ENCODE peak calls at places on chromosome 22, in nine cellular contexts. One of them, this sample, is unnamed.

GRCh38 chr22:46622081-46622521 is 1.9 kb downstream of the GRAMD4 start:
- DNase-seq in K562: no peak
- DNase-seq in pancreas: no peak
- DNase-seq in fibroblast of the aortic adventitia: no peak
- DNase-seq in GM12878: no peak
- DNase-seq in upper lobe of right lung: no peak
- DNase-seq in AG10803: no peak
- DNase-seq in dorsolateral prefrontal cortex: no peak
- DNase-seq in AG04450: no peak
- DNase-seq in this sample: no peak

GRCh38 chr22:36740716-36741115 is 35.2 kb downstream of the IFT27 start:
- DNase-seq in K562: no peak
- DNase-seq in pancreas: no peak
- DNase-seq in fibroblast of the aortic adventitia: no peak
- DNase-seq in GM12878: no peak
- DNase-seq in upper lobe of right lung: peak
- DNase-seq in AG10803: no peak
- DNase-seq in dorsolateral prefrontal cortex: no peak
- DNase-seq in AG04450: no peak
- DNase-seq in this sample: no peak

GRCh38 chr22:43152001-43152354 is 619 bp downstream of the TSPO start:
- DNase-seq in K562: no peak
- DNase-seq in pancreas: peak
- DNase-seq in fibroblast of the aortic adventitia: no peak
- DNase-seq in GM12878: no peak
- DNase-seq in upper lobe of right lung: no peak
- DNase-seq in AG10803: no peak
- DNase-seq in dorsolateral prefrontal cortex: no peak
- DNase-seq in AG04450: no peak
- DNase-seq in this sample: no peak

GRCh38 chr22:39176067-39176621 is 23.7 kb upstream of the CBX7 start:
- DNase-seq in K562: no peak
- DNase-seq in pancreas: peak
- DNase-seq in fibroblast of the aortic adventitia: peak
- DNase-seq in GM12878: no peak
- DNase-seq in upper lobe of right lung: peak
- DNase-seq in AG10803: peak
- DNase-seq in dorsolateral prefrontal cortex: no peak
- DNase-seq in AG04450: no peak
- DNase-seq in this sample: peak

GRCh38 chr22:43720718-43721117 is 91.4 kb downstream of the EFCAB6 start:
- DNase-seq in K562: no peak
- DNase-seq in pancreas: no peak
- DNase-seq in fibroblast of the aortic adventitia: no peak
- DNase-seq in GM12878: no peak
- DNase-seq in upper lobe of right lung: no peak
- DNase-seq in AG10803: no peak
- DNase-seq in dorsolateral prefrontal cortex: no peak
- DNase-seq in AG04450: no peak
- DNase-seq in this sample: no peak

GRCh38 chr22:20209761-20210250 is 58.3 kb downstream of the RTN4R start:
- DNase-seq in K562: no peak
- DNase-seq in pancreas: no peak
- DNase-seq in fibroblast of the aortic adventitia: no peak
- DNase-seq in GM12878: no peak
- DNase-seq in upper lobe of right lung: no peak
- DNase-seq in AG10803: no peak
- DNase-seq in dorsolateral prefrontal cortex: no peak
- DNase-seq in AG04450: no peak
- DNase-seq in this sample: no peak

GRCh38 chr22:23574877-23575276 is 5.2 kb downstream of the IGLL1 start:
- DNase-seq in K562: no peak
- DNase-seq in pancreas: no peak
- DNase-seq in fibroblast of the aortic adventitia: no peak
- DNase-seq in GM12878: no peak
- DNase-seq in upper lobe of right lung: peak
- DNase-seq in AG10803: no peak
- DNase-seq in dorsolateral prefrontal cortex: no peak
- DNase-seq in AG04450: no peak
- DNase-seq in this sample: no peak

GRCh38 chr22:38284042-38284402 is 11.2 kb upstream of the TMEM184B start:
- DNase-seq in K562: no peak
- DNase-seq in pancreas: no peak
- DNase-seq in fibroblast of the aortic adventitia: peak
- DNase-seq in GM12878: no peak
- DNase-seq in upper lobe of right lung: no peak
- DNase-seq in AG10803: peak
- DNase-seq in dorsolateral prefrontal cortex: no peak
- DNase-seq in AG04450: peak
- DNase-seq in this sample: peak

GRCh38 chr22:50014655-50015401 is 2.3 kb upstream of the IL17REL start:
- DNase-seq in K562: peak
- DNase-seq in pancreas: peak
- DNase-seq in fibroblast of the aortic adventitia: no peak
- DNase-seq in GM12878: no peak
- DNase-seq in upper lobe of right lung: peak
- DNase-seq in AG10803: no peak
- DNase-seq in dorsolateral prefrontal cortex: no peak
- DNase-seq in AG04450: no peak
- DNase-seq in this sample: no peak

GRCh38 chr22:23622634-23623033 is 9.5 kb downstream of the DRICH1 start:
- DNase-seq in K562: no peak
- DNase-seq in pancreas: no peak
- DNase-seq in fibroblast of the aortic adventitia: no peak
- DNase-seq in GM12878: no peak
- DNase-seq in upper lobe of right lung: no peak
- DNase-seq in AG10803: no peak
- DNase-seq in dorsolateral prefrontal cortex: no peak
- DNase-seq in AG04450: no peak
- DNase-seq in this sample: no peak

GRCh38 chr22:29044657-29045176 is 16.9 kb downstream of the C22orf31 start:
- DNase-seq in K562: no peak
- DNase-seq in pancreas: no peak
- DNase-seq in fibroblast of the aortic adventitia: peak
- DNase-seq in GM12878: no peak
- DNase-seq in upper lobe of right lung: no peak
- DNase-seq in AG10803: peak
- DNase-seq in dorsolateral prefrontal cortex: no peak
- DNase-seq in AG04450: no peak
- DNase-seq in this sample: peak

GRCh38 chr22:40819741-40820140 is 595 bp upstream of the SLC25A17 start:
- DNase-seq in K562: no peak
- DNase-seq in pancreas: no peak
- DNase-seq in fibroblast of the aortic adventitia: peak
- DNase-seq in GM12878: no peak
- DNase-seq in upper lobe of right lung: no peak
- DNase-seq in AG10803: peak
- DNase-seq in dorsolateral prefrontal cortex: no peak
- DNase-seq in AG04450: no peak
- DNase-seq in this sample: peak
- H3K4me3 ChIP-seq in K562: peak
- H3K4me3 ChIP-seq in pancreas: peak
- H3K4me3 ChIP-seq in fibroblast of the aortic adventitia: peak
- H3K4me3 ChIP-seq in GM12878: peak
- H3K4me3 ChIP-seq in upper lobe of right lung: peak
- H3K4me3 ChIP-seq in AG10803: peak
- H3K4me3 ChIP-seq in dorsolateral prefrontal cortex: peak
- H3K4me3 ChIP-seq in AG04450: peak
- H3K4me3 ChIP-seq in this sample: peak

GRCh38 chr22:45505991-45506743 is 3.5 kb downstream of the FBLN1 start:
- DNase-seq in K562: no peak
- DNase-seq in pancreas: peak
- DNase-seq in fibroblast of the aortic adventitia: no peak
- DNase-seq in GM12878: no peak
- DNase-seq in upper lobe of right lung: no peak
- DNase-seq in AG10803: no peak
- DNase-seq in dorsolateral prefrontal cortex: no peak
- DNase-seq in AG04450: no peak
- DNase-seq in this sample: no peak
- H3K4me3 ChIP-seq in K562: no peak
- H3K4me3 ChIP-seq in pancreas: no peak
- H3K4me3 ChIP-seq in fibroblast of the aortic adventitia: peak
- H3K4me3 ChIP-seq in GM12878: no peak
- H3K4me3 ChIP-seq in upper lobe of right lung: peak
- H3K4me3 ChIP-seq in AG10803: peak
- H3K4me3 ChIP-seq in dorsolateral prefrontal cortex: no peak
- H3K4me3 ChIP-seq in AG04450: peak
- H3K4me3 ChIP-seq in this sample: no peak

DNA sequence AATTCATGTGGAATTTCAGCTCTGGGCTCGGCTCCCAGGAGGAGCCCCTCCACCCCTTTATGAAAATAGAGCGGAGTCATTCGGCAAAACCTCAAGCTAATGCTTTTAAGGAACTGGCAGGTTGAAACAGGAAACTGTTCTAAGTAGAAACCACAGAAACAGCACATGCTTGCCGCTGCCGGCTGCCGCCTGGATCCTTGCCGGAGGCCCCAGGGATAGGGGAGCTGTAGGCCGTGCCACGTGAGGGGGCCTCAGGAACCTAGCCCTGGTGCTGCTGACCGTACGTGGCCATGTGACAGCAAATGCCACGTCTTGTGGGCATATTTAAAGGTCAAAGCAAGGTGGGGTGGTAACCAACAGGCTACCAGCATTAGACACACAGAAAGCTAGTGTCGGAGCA is 77.9 kb upstream of the TIMP3 start:
- DNase-seq in K562: no peak
- DNase-seq in pancreas: no peak
- DNase-seq in fibroblast of the aortic adventitia: peak
- DNase-seq in GM12878: peak
- DNase-seq in upper lobe of right lung: peak
- DNase-seq in AG10803: peak
- DNase-seq in dorsolateral prefrontal cortex: no peak
- DNase-seq in AG04450: peak
- DNase-seq in this sample: peak
- H3K4me3 ChIP-seq in K562: no peak
- H3K4me3 ChIP-seq in pancreas: no peak
- H3K4me3 ChIP-seq in fibroblast of the aortic adventitia: no peak
- H3K4me3 ChIP-seq in GM12878: no peak
- H3K4me3 ChIP-seq in upper lobe of right lung: no peak
- H3K4me3 ChIP-seq in AG10803: no peak
- H3K4me3 ChIP-seq in dorsolateral prefrontal cortex: no peak
- H3K4me3 ChIP-seq in AG04450: no peak
- H3K4me3 ChIP-seq in this sample: no peak

DNA sequence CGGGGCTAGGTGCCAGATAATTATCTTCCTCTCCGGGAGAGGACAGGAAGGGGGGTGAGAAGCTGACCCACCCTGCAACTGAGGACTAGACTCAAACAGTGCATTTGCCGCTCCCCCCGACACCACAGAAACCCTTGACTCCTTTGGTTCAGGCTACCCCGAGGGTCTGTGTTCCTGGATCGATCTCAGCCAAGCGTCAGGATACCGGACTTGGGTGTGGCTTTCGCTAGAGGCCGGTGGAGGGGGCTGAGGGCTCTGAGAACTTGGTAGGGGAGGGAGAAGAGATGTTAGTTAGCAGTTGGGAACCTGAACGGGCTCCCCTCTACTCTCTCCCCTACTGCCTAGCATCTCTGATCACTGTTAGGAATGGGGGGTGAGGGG is 840 bp downstream of the SEZ6L start:
- DNase-seq in K562: no peak
- DNase-seq in pancreas: peak
- DNase-seq in fibroblast of the aortic adventitia: no peak
- DNase-seq in GM12878: no peak
- DNase-seq in upper lobe of right lung: no peak
- DNase-seq in AG10803: no peak
- DNase-seq in dorsolateral prefrontal cortex: no peak
- DNase-seq in AG04450: no peak
- DNase-seq in this sample: no peak
- H3K4me3 ChIP-seq in K562: no peak
- H3K4me3 ChIP-seq in pancreas: peak
- H3K4me3 ChIP-seq in fibroblast of the aortic adventitia: no peak
- H3K4me3 ChIP-seq in GM12878: no peak
- H3K4me3 ChIP-seq in upper lobe of right lung: peak
- H3K4me3 ChIP-seq in AG10803: no peak
- H3K4me3 ChIP-seq in dorsolateral prefrontal cortex: peak
- H3K4me3 ChIP-seq in AG04450: no peak
- H3K4me3 ChIP-seq in this sample: no peak